ENCODE peak calls at places on chromosomes 7 and 10, in seven cellular contexts. N, O, X, V, Z, B and J are unnamed samples.

GRCh38 chr7:130490888-130491771 is 755 bp upstream of the MEST start:
- DNase-seq in X (peak; percentile 37), B (no peak), N (peak; percentile 72), V (peak; percentile 78), O (peak; percentile 37), Z (no peak), J (peak; percentile 76)

GRCh38 chr10:128150045-128150493 is 23.8 kb upstream of the MKI67 start:
- DNase-seq in O (peak; percentile 71), V (peak; percentile 68), B (peak; percentile 70), N (no peak), Z (no peak), X (peak; percentile 59), J (peak; percentile 83)

GRCh38 chr7:80145780-80146422 is 11.3 kb downstream of the GNAI1 start:
- DNase-seq in B (no peak), N (no peak), X (no peak), O (no peak), Z (no peak), V (no peak), J (no peak)

GRCh38 chr10:32958992-32959703 is 1.1 kb upstream of the ITGB1 start:
- DNase-seq in V (no peak), B (no peak), Z (no peak), X (no peak), N (no peak), O (no peak), J (no peak)

GRCh38 chr10:121928528-121928884 is 675 bp upstream of the ATE1 start:
- DNase-seq in N (no peak), B (no peak), O (no peak), V (no peak), X (no peak), Z (no peak), J (no peak)

GRCh38 chr7:155594961-155595366 is 48.6 kb upstream of the CNPY1 start:
- DNase-seq in B (no peak), O (no peak), X (no peak), Z (no peak), V (no peak), N (no peak), J (no peak)

GRCh38 chr7:100162874-100163533 is 4.5 kb upstream of the TRAPPC14 start:
- DNase-seq in O (peak; percentile 80), V (no peak), B (no peak), X (no peak), N (no peak), Z (no peak), J (no peak)

GRCh38 chr10:89206402-89207180 is 526 bp downstream of the CH25H start:
- DNase-seq in N (peak; percentile 54), V (peak; percentile 74), Z (no peak), B (peak; percentile 74), X (peak; percentile 14), O (peak; percentile 18), J (peak; percentile 82)

GRCh38 chr10:113743594-113743993 is 7.9 kb upstream of the PLEKHS1 start:
- DNase-seq in X (no peak), V (no peak), O (no peak), N (no peak), B (no peak), Z (no peak), J (no peak)

GRCh38 chr7:20270867-20271266 is 53.7 kb upstream of the MACC1 start:
- DNase-seq in Z (no peak), B (no peak), O (no peak), V (no peak), X (no peak), N (no peak), J (no peak)

GRCh38 chr7:131409129-131409766 is 81.6 kb downstream of the MKLN1 start:
- DNase-seq in N (no peak), X (no peak), O (no peak), Z (no peak), B (no peak), V (no peak), J (no peak)

GRCh38 chr7:105664816-105665525 is 83.7 kb upstream of the EFCAB10 start:
- DNase-seq in O (no peak), V (no peak), N (no peak), B (no peak), Z (no peak), X (no peak), J (no peak)

GRCh38 chr7:94679341-94679740 is 23.4 kb upstream of the SGCE start:
- DNase-seq in N (no peak), V (no peak), X (no peak), Z (no peak), B (no peak), O (no peak), J (no peak)

GRCh38 chr7:77338260-77338659 is 77.9 kb downstream of the GSAP start:
- DNase-seq in V (no peak), O (no peak), B (no peak), Z (no peak), X (no peak), N (no peak), J (no peak)

GRCh38 chr10:7634142-7634894 is 32.4 kb downstream of the ITIH5 start:
- DNase-seq in V (peak; percentile 84), N (no peak), Z (no peak), O (no peak), X (no peak), B (no peak), J (no peak)

DNA sequence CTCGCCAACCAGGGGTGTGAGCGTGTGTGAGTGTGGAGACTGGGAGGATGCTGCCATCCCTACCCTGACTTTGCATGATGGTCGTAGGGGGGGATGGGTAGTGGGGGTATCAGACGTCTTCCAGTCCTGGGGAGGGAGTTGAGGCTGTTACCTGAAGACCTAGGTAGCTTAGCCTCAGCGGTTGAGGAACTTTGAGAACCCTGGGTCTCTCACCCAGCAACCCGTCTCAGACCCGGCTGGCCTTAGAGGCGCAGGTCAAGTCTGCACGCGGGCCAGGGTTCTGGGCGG is 2.7 kb downstream of the SLC4A2 start:
- DNase-seq in O (no peak), B (peak; percentile 33), V (no peak), X (no peak), N (no peak), Z (no peak), J (no peak)
- H3K4me3 ChIP-seq in O (peak overlapping the region; percentile 35), B (no peak overlapping the region), V (no peak overlapping the region), X (no peak overlapping the region), N (no peak overlapping the region), Z (peak overlapping the region; percentile 25), J (no peak overlapping the region)

GRCh38 chr7:74185636-74186035 is 11.5 kb downstream of the EIF4H start:
- DNase-seq in N (no peak), B (no peak), X (no peak), Z (no peak), O (no peak), V (no peak), J (no peak)

GRCh38 chr7:74183142-74183541 is 9.0 kb downstream of the EIF4H start:
- DNase-seq in V (no peak), N (no peak), B (no peak), O (peak; percentile 48), X (no peak), Z (no peak), J (no peak)

GRCh38 chr7:74185016-74185415 is 10.9 kb downstream of the EIF4H start:
- DNase-seq in B (no peak), V (no peak), X (no peak), N (no peak), Z (no peak), O (no peak), J (no peak)

GRCh38 chr7:74182453-74183090 is 8.4 kb downstream of the EIF4H start:
- DNase-seq in Z (no peak), X (no peak), B (no peak), O (no peak), V (no peak), N (no peak), J (no peak)

GRCh38 chr7:74183653-74184450 is 9.7 kb downstream of the EIF4H start:
- DNase-seq in O (no peak), B (no peak), Z (no peak), N (no peak), X (no peak), V (no peak), J (no peak)
- H3K27ac ChIP-seq in O (peak overlapping the region; percentile 63), B (no peak overlapping the region), Z (peak overlapping the region; percentile 23), N (no peak overlapping the region), X (no peak overlapping the region), V (peak overlapping the region; percentile 76), J (no peak overlapping the region)

DNA sequence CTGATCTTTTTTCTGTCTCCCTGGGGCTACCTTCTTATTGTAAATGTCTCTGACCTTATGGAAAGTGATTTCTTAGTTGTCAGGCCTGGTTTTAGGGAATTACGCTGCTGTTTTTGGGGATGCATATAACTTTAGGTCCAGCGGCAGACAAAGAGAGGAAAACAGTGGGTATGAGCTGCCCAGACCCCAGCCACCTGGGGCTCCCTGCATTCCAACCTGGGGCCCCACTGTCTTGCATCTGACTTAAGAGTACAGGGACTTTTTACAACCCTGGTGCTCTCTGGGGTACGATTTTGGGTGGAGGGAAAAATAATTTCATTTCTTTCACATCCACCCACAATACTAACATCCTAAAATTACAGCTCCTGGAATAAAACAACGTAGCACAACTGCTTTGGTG is 119.4 kb downstream of the PRPF18 start:
- DNase-seq in Z (no peak), B (no peak), O (no peak), X (no peak), N (no peak), V (no peak), J (no peak)
- H3K4me3 ChIP-seq in Z (peak overlapping the region; percentile 56), B (no peak overlapping the region), O (peak overlapping the region; percentile 44), X (peak overlapping the region; percentile 70), N (no peak overlapping the region), V (peak overlapping the region; percentile 17), J (peak overlapping the region; percentile 75)

GRCh38 chr10:86451604-86451960 is 70.0 kb downstream of the WAPL start:
- DNase-seq in N (no peak), X (no peak), O (no peak), V (no peak), B (no peak), Z (no peak), J (no peak)
- H3K27ac ChIP-seq in N (no peak overlapping the region), X (no peak overlapping the region), O (no peak overlapping the region), V (no peak overlapping the region), B (no peak overlapping the region), Z (no peak overlapping the region), J (peak overlapping the region; percentile 11)

GRCh38 chr10:132406750-132407149 is 9.8 kb downstream of the PWWP2B start:
- DNase-seq in N (no peak), O (no peak), B (no peak), Z (no peak), X (no peak), V (no peak), J (peak; percentile 68)
- H3K4me3 ChIP-seq in N (no peak overlapping the region), O (no peak overlapping the region), B (no peak overlapping the region), Z (no peak overlapping the region), X (no peak overlapping the region), V (no peak overlapping the region), J (no peak overlapping the region)

DNA sequence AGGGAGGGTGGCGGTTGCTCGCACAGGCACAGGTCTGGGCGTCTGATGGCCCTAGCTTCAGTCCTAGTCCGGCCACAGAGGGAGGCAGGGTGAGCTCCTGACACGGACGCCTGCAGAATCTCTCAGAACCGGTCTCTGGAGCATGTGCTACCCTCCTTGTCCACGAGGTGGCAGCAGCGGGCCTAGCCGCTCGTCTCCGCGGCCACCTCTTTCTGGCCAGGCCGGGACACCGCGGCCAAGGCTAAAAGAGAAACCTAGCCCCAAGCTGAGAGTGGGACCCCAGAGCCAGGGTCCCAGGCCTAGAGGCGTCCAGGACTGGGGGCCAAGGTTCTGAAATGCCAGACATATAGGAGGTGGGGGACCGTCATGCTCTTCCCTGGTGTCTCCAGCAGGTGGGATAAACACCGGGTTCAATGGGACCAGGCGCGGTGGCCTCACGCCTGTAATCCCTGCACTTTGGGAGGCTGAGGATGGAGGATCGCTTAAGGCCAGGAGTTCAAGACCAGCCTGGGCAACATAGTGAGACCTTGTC is 3.2 kb upstream of the LAT2 start:
- DNase-seq in N (peak; percentile 88), Z (peak; percentile 39), X (peak; percentile 91), V (peak; percentile 91), B (peak; percentile 58), O (peak; percentile 92), J (peak; percentile 94)
- H3K27ac ChIP-seq in N (no peak overlapping the region), Z (no peak overlapping the region), X (no peak overlapping the region), V (no peak overlapping the region), B (no peak overlapping the region), O (no peak overlapping the region), J (no peak overlapping the region)